ENCODE peak calls at places on chromosomes 11 and 22, in five cellular contexts. L, J, Y, E and P are unnamed samples.

GRCh38 chr11:95884364-95884763 is 39.5 kb downstream of the MTMR2 start:
- DNase-seq in Y (no peak), J (no peak), E (no peak), L (peak; percentile 10), P (no peak)

GRCh38 chr11:65642014-65642671 is 4.2 kb downstream of the SIPA1 start:
- DNase-seq in Y (no peak), L (no peak), E (no peak), J (peak; percentile 62), P (no peak)

GRCh38 chr11:115721309-115722007 is 217.2 kb upstream of the CADM1 start:
- DNase-seq in Y (no peak), E (no peak), L (no peak), J (no peak), P (no peak)

GRCh38 chr11:72773291-72773690 is 20.6 kb downstream of the STARD10 start:
- DNase-seq in E (peak; percentile 71), Y (no peak), J (no peak), L (peak; percentile 79), P (no peak)

GRCh38 chr11:93322207-93322606 is 8.3 kb upstream of the DEUP1 start:
- DNase-seq in L (no peak), Y (no peak), E (no peak), J (no peak), P (no peak)

GRCh38 chr11:44990665-44991064 is 40.0 kb upstream of the TP53I11 start:
- DNase-seq in J (no peak), L (no peak), E (no peak), Y (no peak), P (no peak)

GRCh38 chr11:72075109-72075508 is 5.2 kb downstream of the NUMA1 start:
- DNase-seq in E (no peak), Y (peak; percentile 23), J (peak; percentile 26), L (no peak), P (no peak)

GRCh38 chr11:61446211-61446651 is 16.3 kb downstream of the SDHAF2 start:
- DNase-seq in Y (peak; percentile 88), E (peak; percentile 91), J (peak; percentile 97), L (peak; percentile 87), P (peak; percentile 62)

GRCh38 chr11:113615098-113615497 is 91.0 kb downstream of the TMPRSS5 start:
- DNase-seq in Y (no peak), J (peak; percentile 35), E (no peak), L (no peak), P (no peak)

GRCh38 chr22:20111045-20111688 is 4.7 kb upstream of the RANBP1 start:
- DNase-seq in L (no peak), E (peak; percentile 47), J (peak; percentile 69), Y (no peak), P (no peak)

GRCh38 chr22:37165066-37165465 is 15.3 kb upstream of the IL2RB start:
- DNase-seq in L (no peak), E (peak; percentile 21), J (no peak), Y (no peak), P (no peak)

GRCh38 chr11:131190446-131190845 is 180.0 kb upstream of the NTM start:
- DNase-seq in Y (no peak), J (no peak), L (no peak), E (no peak), P (no peak)

GRCh38 chr11:101428918-101429317 is 154.9 kb downstream of the TRPC6 start:
- DNase-seq in J (peak; percentile 57), E (no peak), L (no peak), Y (peak; percentile 9), P (no peak)

GRCh38 chr11:116504541-116505149 is 268.1 kb downstream of the BUD13 start:
- DNase-seq in J (no peak), L (no peak), Y (no peak), E (no peak), P (peak; percentile 31)

GRCh38 chr11:27656806-27657483 is 43.3 kb downstream of the BDNF start:
- DNase-seq in Y (no peak), L (no peak), E (no peak), J (no peak), P (no peak)

GRCh38 chr11:6755303-6755952 is 16.3 kb downstream of the OR2AG2 start:
- DNase-seq in L (peak; percentile 41), E (no peak), Y (peak; percentile 43), J (peak; percentile 67), P (peak; percentile 44)

GRCh38 chr11:131609317-131609716 is 238.9 kb downstream of the NTM start:
- DNase-seq in E (no peak), L (no peak), J (no peak), Y (no peak), P (no peak)

GRCh38 chr22:45764051-45764450 is 92.4 kb downstream of the ATXN10 start:
- DNase-seq in Y (no peak), E (no peak), J (peak; percentile 14), L (no peak), P (no peak)

GRCh38 chr22:20554824-20555223 is 47.4 kb downstream of the MED15 start:
- DNase-seq in Y (no peak), J (no peak), L (no peak), E (peak; percentile 55), P (no peak)

GRCh38 chr11:76579047-76579751 is 91.3 kb downstream of the LRRC32 start:
- DNase-seq in J (peak; percentile 41), Y (no peak), L (no peak), E (peak; percentile 82), P (no peak)

GRCh38 chr11:117620131-117620530 is 176.9 kb downstream of the DSCAML1 start:
- DNase-seq in Y (no peak), E (no peak), L (no peak), J (no peak), P (no peak)

GRCh38 chr11:126284829-126285228 is 1.9 kb downstream of the TIRAP start:
- DNase-seq in E (no peak), Y (peak; percentile 71), L (peak; percentile 73), J (no peak), P (no peak)

GRCh38 chr11:71580057-71581003 is 2.3 kb downstream of the KRTAP5-11 start:
- DNase-seq in Y (peak; percentile 69), J (peak; percentile 75), E (no peak), L (peak; percentile 61), P (no peak)

GRCh38 chr11:66530927-66531722 is 14.7 kb downstream of the ZDHHC24 start:
- DNase-seq in Y (no peak), L (no peak), E (no peak), J (no peak), P (no peak)

GRCh38 chr11:62444271-62444833 is 25.5 kb downstream of the SCGB1A1 start:
- DNase-seq in E (peak; percentile 84), Y (no peak), J (peak; percentile 41), L (peak; percentile 33), P (no peak)

GRCh38 chr22:19062909-19063308 is 59.3 kb downstream of the DGCR2 start:
- DNase-seq in L (no peak), E (no peak), Y (no peak), J (no peak), P (no peak)

GRCh38 chr11:44805596-44805995 is 78.8 kb downstream of the TSPAN18 start:
- DNase-seq in L (no peak), E (no peak), J (no peak), Y (no peak), P (no peak)

GRCh38 chr11:82009133-82009532 is 724.5 kb downstream of the FAM181B start:
- DNase-seq in E (no peak), Y (no peak), J (no peak), L (no peak), P (no peak)

GRCh38 chr22:38312261-38312800 is 4.9 kb downstream of the CSNK1E start:
- DNase-seq in E (no peak), L (no peak), J (no peak), Y (no peak), P (no peak)

GRCh38 chr11:86955674-86956522 is 703 bp upstream of the FZD4 start:
- DNase-seq in J (peak; percentile 93), E (peak; percentile 93), L (peak; percentile 69), Y (peak; percentile 76), P (peak; percentile 89)

GRCh38 chr11:47979378-47980092 is 824 bp upstream of the PTPRJ start:
- DNase-seq in E (no peak), J (no peak), Y (no peak), L (no peak), P (no peak)

GRCh38 chr11:20388096-20389055 is 860 bp downstream of the PRMT3 start:
- DNase-seq in Y (peak; percentile 38), L (peak; percentile 18), E (no peak), J (no peak), P (no peak)

GRCh38 chr22:18035740-18036139 is 11.4 kb upstream of the MICAL3 start:
- DNase-seq in E (no peak), J (no peak), Y (peak; percentile 94), L (peak; percentile 71), P (no peak)

GRCh38 chr22:17247832-17248231 is 28.6 kb upstream of the ADA2 start:
- DNase-seq in L (no peak), Y (no peak), E (no peak), J (no peak), P (no peak)

GRCh38 chr11:115409691-115410220 is 94.5 kb downstream of the CADM1 start:
- DNase-seq in L (no peak), J (peak; percentile 16), E (no peak), Y (no peak), P (no peak)

GRCh38 chr11:18878211-18878610 is 61.0 kb downstream of the MRGPRX1 start:
- DNase-seq in Y (no peak), L (no peak), E (no peak), J (no peak), P (no peak)
- TF ChIP-seq CTCF in Y (no peak), L (no peak), E (no peak), J (no peak), P (no peak)

GRCh38 chr11:121722431-121723256 is 269.9 kb upstream of the SORL1-AS1 start:
- DNase-seq in J (peak; percentile 82), E (peak; percentile 78), Y (peak; percentile 64), L (peak; percentile 5), P (peak; percentile 43)
- TF ChIP-seq CTCF in J (no peak), E (no peak), Y (no peak), L (no peak), P (no peak)

DNA sequence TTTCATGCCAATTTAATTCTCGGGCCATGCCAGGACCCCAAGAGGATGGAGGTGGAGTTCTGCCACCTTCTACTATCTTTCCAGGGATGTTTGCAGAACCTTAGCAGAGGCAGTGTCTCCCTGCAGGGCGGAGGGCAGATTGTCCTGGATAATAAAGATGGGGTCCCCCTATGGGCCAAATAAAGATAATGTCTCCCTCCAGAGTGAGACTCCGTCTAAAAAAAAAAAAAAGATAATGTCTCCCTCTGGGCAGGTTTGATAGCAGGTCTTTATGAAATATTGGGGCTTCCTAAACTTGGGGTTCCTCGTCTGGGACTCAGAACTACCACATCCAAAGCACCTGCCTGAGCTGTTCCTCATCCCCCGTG is 27.2 kb upstream of the SYT8 start:
- DNase-seq in Y (no peak), J (no peak), E (no peak), L (no peak), P (no peak)
- TF ChIP-seq CTCF in Y (no peak), J (peak; percentile 27), E (no peak), L (no peak), P (peak; percentile 10)

DNA sequence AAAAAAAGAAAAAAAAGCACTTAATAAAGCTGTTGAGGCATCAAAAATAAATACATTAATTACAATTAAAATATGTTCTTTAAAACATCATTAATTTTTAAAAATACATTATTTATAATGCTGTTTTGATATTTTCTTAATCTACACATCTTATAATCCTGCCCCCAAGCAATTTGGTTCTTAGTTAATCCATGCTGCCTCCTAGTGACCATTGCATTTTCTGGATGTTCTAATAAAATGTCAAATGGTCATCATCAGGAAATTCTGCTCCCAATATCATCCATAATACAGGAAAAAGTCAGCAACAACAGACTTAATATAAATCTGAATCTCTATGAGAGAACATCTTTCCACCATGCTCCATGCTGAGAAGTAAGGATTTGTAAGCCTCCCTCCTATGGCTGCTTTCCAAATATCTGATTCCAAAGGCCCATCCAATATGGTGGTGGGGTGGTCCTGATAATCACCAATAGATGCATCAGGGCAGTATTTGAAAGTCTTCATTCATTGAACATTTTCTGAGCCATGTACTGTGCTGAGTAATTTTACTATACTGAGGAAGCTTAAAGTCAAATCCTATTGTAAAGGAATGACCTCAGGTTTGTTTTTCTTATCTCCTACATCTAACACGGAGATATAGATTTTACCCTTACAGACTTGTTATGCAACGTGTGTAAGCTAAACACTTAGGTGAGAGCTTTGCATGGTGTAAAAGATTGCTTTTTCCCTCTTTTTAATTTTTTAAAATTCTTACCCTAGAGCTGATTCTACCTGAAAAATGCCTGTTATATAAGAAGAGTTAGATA is 124.7 kb upstream of the BMAL1 start:
- DNase-seq in E (no peak), J (peak; percentile 33), Y (no peak), L (no peak), P (no peak)
- TF ChIP-seq CTCF in E (peak; percentile 53), J (peak; percentile 70), Y (no peak), L (no peak), P (peak; percentile 17)